ENCODE peak calls at places on chromosomes 16 and 17, in seven cellular contexts. A is ovary, W is A549, I is tibial artery, K is adrenal gland, G is endothelial cell of umbilical vein, D is cardiac muscle cell. Y is an unnamed sample. For H3K4me1, the result is how much of the 10 kb centered on the place peaks cover.

GRCh38 chr16:67017810-67018488 is 11.0 kb upstream of the CBFB start:
- DNase-seq in G (peak), W (peak), A (no peak), K (peak), I (peak), D (peak), Y (peak)

GRCh38 chr17:80725532-80725931 is 180.9 kb downstream of the RPTOR start:
- DNase-seq in K (no peak), G (no peak), A (no peak), D (peak), W (no peak), I (no peak), Y (peak)

GRCh38 chr17:28751600-28752366 is 8.0 kb downstream of the TRAF4 start:
- DNase-seq in G (no peak), D (no peak), K (no peak), W (no peak), A (no peak), I (no peak), Y (no peak)

GRCh38 chr17:80261159-80261894 is 675 bp downstream of the RNF213 start:
- DNase-seq in D (peak), G (peak), A (peak), W (peak), K (peak), I (peak), Y (peak)

GRCh38 chr17:32970281-32970680 is 21.4 kb upstream of the SPACA3 start:
- DNase-seq in D (peak), A (no peak), G (no peak), K (no peak), I (no peak), W (no peak), Y (no peak)

GRCh38 chr16:4505356-4506153 is 29.4 kb downstream of the HMOX2 start:
- DNase-seq in D (no peak), K (no peak), G (no peak), A (no peak), I (no peak), W (no peak), Y (no peak)

GRCh38 chr16:22898874-22899348 is 84.9 kb downstream of the HS3ST2 start:
- DNase-seq in G (peak), D (peak), A (peak), W (peak), I (peak), K (peak), Y (peak)

GRCh38 chr17:44233582-44233981 is 14.1 kb upstream of the UBTF start:
- DNase-seq in D (no peak), A (no peak), G (no peak), W (no peak), I (no peak), K (no peak), Y (no peak)

GRCh38 chr17:21201302-21201602 is 12.7 kb downstream of the TMEM11 start:
- DNase-seq in G (no peak), I (no peak), D (no peak), A (no peak), K (no peak), W (no peak), Y (peak)

GRCh38 chr17:17824119-17824779 is 12.5 kb downstream of the SREBF1 start:
- DNase-seq in D (no peak), G (no peak), K (peak), I (no peak), A (peak), W (peak), Y (peak)

GRCh38 chr17:74325376-74325742 is 667 bp upstream of the KIF19 start:
- DNase-seq in G (no peak), A (no peak), I (no peak), D (no peak), W (no peak), K (peak), Y (no peak)

GRCh38 chr17:35432176-35433074 is at the start of gene SLFN12:
- DNase-seq in K (peak), D (peak), G (peak), W (no peak), I (peak), A (peak), Y (no peak)

GRCh38 chr16:57049678-57050077 is 42.7 kb upstream of the CPNE2 start:
- DNase-seq in D (no peak), A (no peak), G (no peak), K (no peak), W (no peak), I (no peak), Y (no peak)

GRCh38 chr16:66441586-66442375 is 14.7 kb downstream of the BEAN1 start:
- DNase-seq in I (no peak), D (peak), K (no peak), G (no peak), W (no peak), A (no peak), Y (no peak)

GRCh38 chr16:68236804-68237242 is 896 bp upstream of the ESRP2 start:
- DNase-seq in W (no peak), G (peak), I (no peak), K (no peak), A (no peak), D (no peak), Y (no peak)

GRCh38 chr16:57548424-57548823 is 6.0 kb downstream of the ADGRG5 start:
- DNase-seq in A (no peak), I (no peak), G (no peak), D (no peak), K (no peak), W (no peak), Y (no peak)

GRCh38 chr16:12819126-12820117 is 15.7 kb upstream of the CPPED1 start:
- DNase-seq in I (peak), G (peak), D (peak), W (peak), K (peak), A (peak), Y (peak)

GRCh38 chr16:87924041-87924851 is 12.1 kb downstream of the CA5A start:
- DNase-seq in D (no peak), K (no peak), A (no peak), W (no peak), G (no peak), I (no peak), Y (no peak)

GRCh38 chr16:84032458-84033178 is 10.0 kb downstream of the SLC38A8 start:
- DNase-seq in G (no peak), A (no peak), D (no peak), W (no peak), I (no peak), K (no peak), Y (no peak)

GRCh38 chr16:78704421-78704820 is 605.0 kb downstream of the WWOX start:
- DNase-seq in A (no peak), G (no peak), I (no peak), W (no peak), D (peak), K (no peak), Y (no peak)

GRCh38 chr16:78709137-78709871 is 609.9 kb downstream of the WWOX start:
- DNase-seq in G (no peak), I (no peak), W (no peak), K (no peak), A (no peak), D (no peak), Y (no peak)

GRCh38 chr16:78703951-78704350 is 604.5 kb downstream of the WWOX start:
- DNase-seq in D (peak), G (no peak), K (no peak), W (no peak), I (no peak), A (no peak), Y (no peak)

GRCh38 chr16:78706637-78707036 is 607.2 kb downstream of the WWOX start:
- DNase-seq in D (no peak), K (peak), A (peak), W (no peak), G (no peak), I (no peak), Y (no peak)

GRCh38 chr16:78705694-78706093 is 606.2 kb downstream of the WWOX start:
- DNase-seq in D (peak), K (no peak), I (no peak), W (peak), A (no peak), G (no peak), Y (no peak)
- TF ChIP-seq CTCF in D (peak), K (no peak), I (no peak), W (no peak), A (no peak), G (no peak), Y (peak)

GRCh38 chr17:77470330-77470786 is 329.6 kb downstream of the SEC14L1 start:
- DNase-seq in G (no peak), I (no peak), D (no peak), K (no peak), W (no peak), A (no peak), Y (no peak)

GRCh38 chr17:77468897-77469296 is 328.1 kb downstream of the SEC14L1 start:
- DNase-seq in A (no peak), D (no peak), G (no peak), W (no peak), K (no peak), I (no peak), Y (no peak)

GRCh38 chr17:77472837-77473214 is 332.1 kb downstream of the SEC14L1 start:
- DNase-seq in D (no peak), W (no peak), K (no peak), A (no peak), I (no peak), G (no peak), Y (no peak)

GRCh38 chr17:77471984-77472836 is 331.4 kb downstream of the SEC14L1 start:
- DNase-seq in K (peak), I (no peak), D (peak), W (no peak), G (peak), A (peak), Y (peak)

GRCh38 chr17:77470800-77471733 is 330.3 kb downstream of the SEC14L1 start:
- DNase-seq in K (peak), D (peak), A (peak), G (no peak), I (no peak), W (peak), Y (peak)
- H3K4me1 ChIP-seq in K (under half), D (half or more), A (under half), G (under half), I (half or more), W (under half), Y (under half)

GRCh38 chr17:50128441-50129302 is 1.3 kb downstream of the SAMD14 start:
- DNase-seq in G (peak), I (no peak), K (no peak), W (no peak), A (no peak), D (peak), Y (no peak)
- H3K4me3 ChIP-seq in G (peak), I (peak), K (no peak), W (peak), A (peak), D (peak), Y (no peak)

DNA sequence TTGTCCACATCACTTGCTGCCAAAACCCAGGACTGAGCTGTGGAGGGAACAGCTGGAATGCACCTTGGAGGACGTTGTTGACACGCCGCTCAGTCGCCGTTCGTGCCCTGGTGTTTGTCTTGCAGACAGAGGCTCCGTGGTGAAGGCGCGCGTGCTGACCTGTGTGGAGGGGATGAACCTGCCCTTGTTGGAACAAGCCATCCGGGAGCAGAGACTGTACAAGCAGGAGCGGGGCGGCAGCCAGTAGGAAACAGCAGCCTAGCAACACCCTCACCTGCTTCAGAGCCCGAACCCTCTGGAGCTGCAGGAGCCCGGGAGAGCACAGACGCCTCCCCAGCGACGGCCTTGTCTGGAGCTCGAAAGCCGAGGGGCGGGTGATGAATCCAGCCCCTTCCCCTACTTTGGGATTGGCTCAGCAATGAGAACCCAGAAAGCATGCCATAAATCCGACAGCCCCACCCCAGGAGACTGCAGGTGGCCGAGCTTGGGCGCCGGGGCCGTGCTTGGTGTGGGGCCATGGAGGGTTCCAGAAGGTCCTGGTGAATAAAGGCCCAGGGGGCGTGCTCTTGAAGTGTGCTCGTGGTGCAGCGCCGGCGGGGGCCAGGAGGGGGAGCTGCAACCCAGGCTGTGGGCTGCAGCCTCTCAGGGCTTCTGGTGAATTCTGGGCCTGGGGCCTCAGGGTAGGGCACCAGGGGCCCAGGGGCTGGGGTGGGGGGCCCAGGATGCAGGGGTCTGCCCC is 470 bp upstream of the CDK3 start:
- DNase-seq in K (peak), D (peak), W (peak), A (no peak), I (no peak), G (peak), Y (peak)
- TF ChIP-seq CTCF in K (peak), D (peak), W (peak), A (peak), I (peak), G (peak), Y (peak)

GRCh38 chr17:67707442-67707841 is 10.3 kb upstream of the NOL11 start:
- DNase-seq in G (no peak), D (no peak), I (no peak), W (no peak), A (no peak), K (no peak), Y (no peak)

GRCh38 chr17:67711916-67712315 is 5.8 kb upstream of the NOL11 start:
- DNase-seq in K (no peak), A (no peak), I (no peak), D (no peak), G (no peak), W (no peak), Y (no peak)

GRCh38 chr17:67712375-67712774 is 5.4 kb upstream of the NOL11 start:
- DNase-seq in A (no peak), D (no peak), I (no peak), W (no peak), G (no peak), K (no peak), Y (no peak)

GRCh38 chr17:67713169-67713568 is 4.6 kb upstream of the NOL11 start:
- DNase-seq in K (no peak), W (no peak), I (no peak), D (no peak), A (no peak), G (no peak), Y (no peak)

GRCh38 chr17:67708378-67708777 is 9.4 kb upstream of the NOL11 start:
- DNase-seq in W (no peak), G (no peak), K (no peak), A (no peak), I (no peak), D (no peak), Y (no peak)
- H3K4me1 ChIP-seq in W (under half), G (under half), K (under half), A (under half), I (under half), D (under half), Y (under half)

GRCh38 chr16:10993649-10994048 is 49.3 kb downstream of the CLEC16A start:
- DNase-seq in D (no peak), A (no peak), W (no peak), I (no peak), G (no peak), K (no peak), Y (no peak)

GRCh38 chr16:10994571-10994970 is 50.2 kb downstream of the CLEC16A start:
- DNase-seq in I (no peak), K (no peak), G (no peak), A (no peak), D (no peak), W (no peak), Y (no peak)

GRCh38 chr16:10992797-10993196 is 48.4 kb downstream of the CLEC16A start:
- DNase-seq in K (peak), I (no peak), W (peak), D (peak), G (peak), A (no peak), Y (no peak)

GRCh38 chr16:10990378-10990777 is 46.0 kb downstream of the CLEC16A start:
- DNase-seq in D (no peak), W (no peak), A (no peak), K (no peak), G (no peak), I (no peak), Y (peak)

DNA sequence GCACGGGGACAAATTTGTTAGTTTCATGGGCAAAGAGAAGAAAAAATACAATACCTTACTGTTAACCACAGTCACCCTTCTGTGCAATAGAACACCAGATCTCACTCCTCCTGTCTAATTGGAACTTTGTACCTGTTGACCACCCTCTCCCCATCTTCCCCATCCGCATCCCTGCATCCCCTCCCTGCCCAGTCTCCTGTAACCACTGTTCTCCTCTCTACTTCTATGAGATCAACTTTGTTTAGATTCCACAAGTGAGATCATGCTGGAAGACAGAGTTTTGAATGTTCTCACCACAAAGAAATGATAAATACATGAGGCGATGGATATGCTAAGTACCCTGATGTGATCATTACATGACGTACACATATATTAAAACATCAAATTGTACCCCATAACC is 47.7 kb downstream of the CLEC16A start:
- DNase-seq in D (no peak), K (no peak), G (no peak), W (no peak), A (no peak), I (no peak), Y (no peak)
- H3K4me3 ChIP-seq in D (no peak), K (no peak), G (no peak), W (no peak), A (no peak), I (no peak), Y (no peak)

GRCh38 chr17:45311406-45311761 is 5.4 kb downstream of the MAP3K14 start:
- DNase-seq in G (no peak), W (no peak), I (no peak), A (no peak), D (no peak), K (no peak), Y (peak)
- TF ChIP-seq CTCF in G (no peak), W (no peak), I (no peak), A (no peak), D (peak), K (no peak), Y (peak)